ENCODE peak calls at places on chromosomes 2 and 18, in ten cellular contexts. One of them, this sample, is unnamed. For H3K4me1, the result is how much of the 10 kb centered on the place peaks cover.

GRCh38 chr18:12312936-12313335 is 4.9 kb downstream of the TUBB6 start:
- DNase-seq in upper lobe of right lung: no peak
- DNase-seq in K562: no peak
- DNase-seq in IMR-90: peak
- DNase-seq in CD8-positive, alpha-beta T cell: no peak
- DNase-seq in cardiac muscle cell: no peak
- DNase-seq in tibial nerve: no peak
- DNase-seq in lung: no peak
- DNase-seq in endothelial cell of umbilical vein: no peak
- DNase-seq in prostate gland: no peak
- DNase-seq in this sample: no peak

GRCh38 chr2:100784681-100785080 is 35.3 kb upstream of the NPAS2 start:
- DNase-seq in upper lobe of right lung: no peak
- DNase-seq in prostate gland: no peak
- DNase-seq in tibial nerve: no peak
- DNase-seq in endothelial cell of umbilical vein: no peak
- DNase-seq in K562: no peak
- DNase-seq in CD8-positive, alpha-beta T cell: no peak
- DNase-seq in cardiac muscle cell: no peak
- DNase-seq in IMR-90: no peak
- DNase-seq in lung: no peak
- DNase-seq in this sample: no peak

GRCh38 chr2:75146903-75147332 is 52.4 kb downstream of the TACR1 start:
- DNase-seq in lung: peak
- DNase-seq in tibial nerve: no peak
- DNase-seq in prostate gland: peak
- DNase-seq in cardiac muscle cell: no peak
- DNase-seq in upper lobe of right lung: no peak
- DNase-seq in endothelial cell of umbilical vein: peak
- DNase-seq in IMR-90: peak
- DNase-seq in CD8-positive, alpha-beta T cell: no peak
- DNase-seq in K562: no peak
- DNase-seq in this sample: no peak

GRCh38 chr18:49845629-49846252 is 32.4 kb upstream of the ACAA2 start:
- DNase-seq in cardiac muscle cell: no peak
- DNase-seq in prostate gland: no peak
- DNase-seq in K562: no peak
- DNase-seq in endothelial cell of umbilical vein: no peak
- DNase-seq in IMR-90: no peak
- DNase-seq in CD8-positive, alpha-beta T cell: no peak
- DNase-seq in upper lobe of right lung: no peak
- DNase-seq in lung: peak
- DNase-seq in tibial nerve: peak
- DNase-seq in this sample: no peak

GRCh38 chr2:196066794-196067382 is 1.7 kb downstream of the DNAH7 start:
- DNase-seq in CD8-positive, alpha-beta T cell: no peak
- DNase-seq in endothelial cell of umbilical vein: peak
- DNase-seq in K562: peak
- DNase-seq in tibial nerve: no peak
- DNase-seq in upper lobe of right lung: no peak
- DNase-seq in IMR-90: peak
- DNase-seq in lung: no peak
- DNase-seq in cardiac muscle cell: peak
- DNase-seq in prostate gland: no peak
- DNase-seq in this sample: no peak

GRCh38 chr2:237868631-237869356 is 9.4 kb downstream of the RAMP1 start:
- DNase-seq in endothelial cell of umbilical vein: no peak
- DNase-seq in tibial nerve: no peak
- DNase-seq in upper lobe of right lung: no peak
- DNase-seq in prostate gland: no peak
- DNase-seq in K562: no peak
- DNase-seq in CD8-positive, alpha-beta T cell: no peak
- DNase-seq in lung: no peak
- DNase-seq in IMR-90: peak
- DNase-seq in cardiac muscle cell: no peak
- DNase-seq in this sample: peak

GRCh38 chr2:17962874-17963273 is 84.4 kb downstream of the KCNS3 start:
- DNase-seq in IMR-90: peak
- DNase-seq in lung: no peak
- DNase-seq in endothelial cell of umbilical vein: no peak
- DNase-seq in CD8-positive, alpha-beta T cell: no peak
- DNase-seq in prostate gland: no peak
- DNase-seq in K562: no peak
- DNase-seq in tibial nerve: no peak
- DNase-seq in upper lobe of right lung: no peak
- DNase-seq in cardiac muscle cell: no peak
- DNase-seq in this sample: no peak

GRCh38 chr2:3427272-3427671 is 47.8 kb downstream of the TRAPPC12 start:
- DNase-seq in IMR-90: no peak
- DNase-seq in upper lobe of right lung: no peak
- DNase-seq in tibial nerve: no peak
- DNase-seq in endothelial cell of umbilical vein: no peak
- DNase-seq in CD8-positive, alpha-beta T cell: no peak
- DNase-seq in K562: no peak
- DNase-seq in prostate gland: no peak
- DNase-seq in cardiac muscle cell: no peak
- DNase-seq in lung: no peak
- DNase-seq in this sample: no peak

DNA sequence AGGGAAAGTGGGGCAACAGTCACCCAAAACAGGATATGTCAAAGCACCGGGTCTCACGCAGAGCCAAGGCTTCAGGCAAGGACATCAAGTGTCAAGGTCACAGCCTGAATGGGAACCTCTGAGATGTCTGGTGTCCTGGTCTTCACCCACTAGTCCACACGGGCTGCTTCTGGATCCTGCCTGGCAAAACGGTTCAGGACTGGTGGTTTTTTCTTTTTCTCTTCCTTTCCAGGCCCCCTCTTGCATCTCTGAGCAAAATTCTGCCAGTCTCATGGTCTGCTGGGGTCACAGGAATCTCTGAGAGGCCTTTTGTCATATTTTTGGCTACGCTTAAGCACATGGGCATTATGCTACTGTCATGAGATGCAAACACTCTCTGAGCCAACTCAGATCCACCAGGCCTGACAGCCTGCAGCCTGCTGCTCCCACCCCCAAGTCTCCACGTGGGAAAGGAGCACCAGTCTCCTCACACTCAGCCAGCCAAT is 518.2 kb upstream of the ZEB2 start:
- DNase-seq in K562: no peak
- DNase-seq in endothelial cell of umbilical vein: no peak
- DNase-seq in CD8-positive, alpha-beta T cell: no peak
- DNase-seq in upper lobe of right lung: no peak
- DNase-seq in tibial nerve: no peak
- DNase-seq in IMR-90: peak
- DNase-seq in cardiac muscle cell: peak
- DNase-seq in lung: no peak
- DNase-seq in prostate gland: no peak
- DNase-seq in this sample: no peak
- TF ChIP-seq CTCF in K562: no peak
- TF ChIP-seq CTCF in endothelial cell of umbilical vein: no peak
- TF ChIP-seq CTCF in CD8-positive, alpha-beta T cell: no peak
- TF ChIP-seq CTCF in upper lobe of right lung: no peak
- TF ChIP-seq CTCF in tibial nerve: no peak
- TF ChIP-seq CTCF in IMR-90: no peak
- TF ChIP-seq CTCF in cardiac muscle cell: no peak
- TF ChIP-seq CTCF in lung: no peak
- TF ChIP-seq CTCF in prostate gland: no peak
- TF ChIP-seq CTCF in this sample: no peak

DNA sequence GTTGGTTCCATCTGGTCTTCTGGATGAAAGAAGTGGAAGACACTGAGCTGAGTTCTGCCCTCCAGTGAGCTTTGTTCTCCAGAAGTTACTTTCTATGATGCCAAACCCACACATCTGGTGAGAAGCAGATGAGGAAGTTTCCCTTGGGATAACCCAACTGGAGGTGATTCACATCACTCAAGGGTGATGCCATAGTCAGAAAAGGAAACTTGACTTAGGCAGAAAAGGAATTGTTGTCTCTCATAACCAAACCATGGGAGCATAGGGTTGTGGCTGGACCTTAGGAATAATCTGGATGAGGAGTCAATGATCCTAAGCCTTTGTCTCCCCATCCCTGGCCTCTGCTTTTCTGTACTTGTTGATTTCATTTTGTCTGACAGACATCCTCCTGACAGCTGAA is 43.7 kb downstream of the CDC42EP3 start:
- DNase-seq in tibial nerve: no peak
- DNase-seq in upper lobe of right lung: no peak
- DNase-seq in CD8-positive, alpha-beta T cell: no peak
- DNase-seq in prostate gland: no peak
- DNase-seq in K562: no peak
- DNase-seq in lung: no peak
- DNase-seq in IMR-90: peak
- DNase-seq in cardiac muscle cell: no peak
- DNase-seq in endothelial cell of umbilical vein: no peak
- DNase-seq in this sample: no peak
- H3K4me1 ChIP-seq in tibial nerve: under half
- H3K4me1 ChIP-seq in upper lobe of right lung: under half
- H3K4me1 ChIP-seq in CD8-positive, alpha-beta T cell: under half
- H3K4me1 ChIP-seq in prostate gland: under half
- H3K4me1 ChIP-seq in K562: under half
- H3K4me1 ChIP-seq in lung: under half
- H3K4me1 ChIP-seq in IMR-90: under half
- H3K4me1 ChIP-seq in cardiac muscle cell: under half
- H3K4me1 ChIP-seq in endothelial cell of umbilical vein: under half
- H3K4me1 ChIP-seq in this sample: under half

DNA sequence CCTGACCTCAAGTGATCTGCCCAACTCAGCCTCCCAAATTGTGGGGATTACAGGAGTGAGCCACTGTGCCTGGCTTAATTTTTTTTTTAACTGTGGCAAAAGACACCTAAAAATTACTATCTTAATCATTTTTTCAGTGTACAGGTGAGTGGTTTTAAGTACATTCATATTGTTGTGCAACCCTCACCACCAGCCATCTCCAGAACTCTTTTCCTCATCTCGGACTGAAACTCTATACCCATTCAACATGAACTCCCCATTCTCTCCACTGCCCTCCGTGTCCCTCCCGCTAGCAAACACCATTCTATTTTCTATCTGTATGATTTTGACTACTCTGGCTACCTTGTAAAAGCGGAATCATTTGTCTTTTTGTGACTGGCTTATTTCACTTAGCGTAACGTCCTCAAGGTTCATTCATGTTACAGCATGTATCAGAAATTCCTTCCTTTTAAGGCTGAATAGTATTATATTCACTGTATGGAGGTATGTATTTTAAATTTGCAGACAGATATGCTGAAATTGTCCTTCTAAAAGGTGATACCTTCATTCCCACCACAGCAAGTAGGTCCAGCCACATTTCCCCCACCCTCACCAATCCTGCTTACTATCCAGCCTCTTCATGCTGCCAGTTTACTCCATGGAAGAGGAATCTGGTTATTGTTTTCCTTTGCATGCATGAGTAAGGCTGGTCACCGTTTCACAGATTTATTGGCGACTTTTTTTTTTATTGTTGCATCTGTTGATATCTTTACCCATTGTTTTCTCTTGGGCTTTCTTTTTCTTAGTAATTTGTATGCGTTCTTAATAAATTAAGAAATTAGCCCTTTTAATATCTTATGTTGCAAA is 40.6 kb upstream of the ANXA4 start:
- DNase-seq in K562: no peak
- DNase-seq in tibial nerve: no peak
- DNase-seq in prostate gland: no peak
- DNase-seq in IMR-90: no peak
- DNase-seq in upper lobe of right lung: no peak
- DNase-seq in lung: no peak
- DNase-seq in cardiac muscle cell: no peak
- DNase-seq in CD8-positive, alpha-beta T cell: no peak
- DNase-seq in endothelial cell of umbilical vein: peak
- DNase-seq in this sample: no peak
- H3K4me3 ChIP-seq in K562: no peak
- H3K4me3 ChIP-seq in tibial nerve: no peak
- H3K4me3 ChIP-seq in prostate gland: no peak
- H3K4me3 ChIP-seq in IMR-90: no peak
- H3K4me3 ChIP-seq in upper lobe of right lung: no peak
- H3K4me3 ChIP-seq in lung: no peak
- H3K4me3 ChIP-seq in cardiac muscle cell: no peak
- H3K4me3 ChIP-seq in CD8-positive, alpha-beta T cell: no peak
- H3K4me3 ChIP-seq in endothelial cell of umbilical vein: no peak
- H3K4me3 ChIP-seq in this sample: no peak

GRCh38 chr18:79395761-79396404 is at the start of gene NFATC1:
- DNase-seq in CD8-positive, alpha-beta T cell: peak
- DNase-seq in endothelial cell of umbilical vein: peak
- DNase-seq in prostate gland: peak
- DNase-seq in lung: peak
- DNase-seq in cardiac muscle cell: peak
- DNase-seq in upper lobe of right lung: peak
- DNase-seq in K562: peak
- DNase-seq in tibial nerve: peak
- DNase-seq in IMR-90: peak
- DNase-seq in this sample: peak

GRCh38 chr18:79395308-79395640 is 456 bp upstream of the NFATC1 start:
- DNase-seq in prostate gland: no peak
- DNase-seq in tibial nerve: no peak
- DNase-seq in lung: no peak
- DNase-seq in endothelial cell of umbilical vein: no peak
- DNase-seq in upper lobe of right lung: peak
- DNase-seq in K562: no peak
- DNase-seq in CD8-positive, alpha-beta T cell: no peak
- DNase-seq in cardiac muscle cell: no peak
- DNase-seq in IMR-90: no peak
- DNase-seq in this sample: no peak

GRCh38 chr18:79397288-79397829 is 1.6 kb downstream of the NFATC1 start:
- DNase-seq in cardiac muscle cell: no peak
- DNase-seq in K562: no peak
- DNase-seq in endothelial cell of umbilical vein: peak
- DNase-seq in upper lobe of right lung: peak
- DNase-seq in prostate gland: no peak
- DNase-seq in CD8-positive, alpha-beta T cell: no peak
- DNase-seq in IMR-90: no peak
- DNase-seq in tibial nerve: no peak
- DNase-seq in lung: no peak
- DNase-seq in this sample: peak

GRCh38 chr18:79397830-79398761 is 2.4 kb downstream of the NFATC1 start:
- DNase-seq in cardiac muscle cell: no peak
- DNase-seq in upper lobe of right lung: peak
- DNase-seq in CD8-positive, alpha-beta T cell: no peak
- DNase-seq in tibial nerve: no peak
- DNase-seq in K562: no peak
- DNase-seq in lung: no peak
- DNase-seq in prostate gland: no peak
- DNase-seq in IMR-90: no peak
- DNase-seq in endothelial cell of umbilical vein: peak
- DNase-seq in this sample: peak

DNA sequence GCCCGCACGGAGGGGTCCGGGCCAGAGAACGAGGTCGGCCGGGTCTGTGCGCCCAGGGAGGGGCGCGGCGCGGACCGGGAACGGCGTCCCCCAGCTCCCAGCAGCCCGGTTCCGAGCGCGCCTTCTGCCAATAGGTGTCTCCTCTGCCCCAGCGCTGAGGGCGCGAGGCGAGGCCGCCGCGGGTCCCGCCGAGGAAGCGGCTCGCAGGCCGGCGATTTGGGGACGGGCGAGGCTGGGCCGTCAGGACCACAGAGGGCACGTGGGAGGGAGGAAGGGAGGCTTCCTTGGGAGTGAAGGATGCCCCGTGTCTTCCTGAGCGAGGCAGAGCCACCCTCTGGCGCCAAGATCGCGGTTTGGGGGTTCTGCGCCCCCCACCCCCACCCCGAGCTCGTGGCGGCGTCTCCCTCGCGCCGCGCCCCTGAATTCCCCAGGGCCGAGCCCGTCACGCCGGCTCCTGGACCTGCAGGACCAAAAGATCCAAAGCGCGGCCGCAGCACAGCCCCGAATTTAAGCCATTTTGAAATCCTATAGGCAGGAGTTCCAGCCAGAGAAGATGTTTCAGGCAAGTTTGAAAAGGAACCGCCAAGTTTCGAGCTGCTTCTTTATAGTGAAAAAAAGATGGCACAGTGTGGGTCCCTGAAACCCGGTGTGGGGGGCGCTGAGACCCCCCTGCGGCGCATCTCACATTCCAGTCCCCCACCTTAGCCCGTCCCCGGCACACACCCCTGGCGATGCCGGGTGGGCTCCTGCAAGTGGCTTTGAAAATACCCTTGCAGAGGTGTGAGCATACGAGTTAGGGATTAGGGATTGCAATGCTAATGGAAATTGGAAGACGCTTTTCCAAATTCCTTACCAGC is 929 bp downstream of the NFATC1 start:
- DNase-seq in lung: peak
- DNase-seq in cardiac muscle cell: peak
- DNase-seq in upper lobe of right lung: peak
- DNase-seq in tibial nerve: no peak
- DNase-seq in CD8-positive, alpha-beta T cell: no peak
- DNase-seq in endothelial cell of umbilical vein: peak
- DNase-seq in prostate gland: peak
- DNase-seq in K562: peak
- DNase-seq in IMR-90: peak
- DNase-seq in this sample: peak
- TF ChIP-seq CTCF in lung: peak
- TF ChIP-seq CTCF in cardiac muscle cell: no peak
- TF ChIP-seq CTCF in upper lobe of right lung: no peak
- TF ChIP-seq CTCF in tibial nerve: peak
- TF ChIP-seq CTCF in CD8-positive, alpha-beta T cell: no peak
- TF ChIP-seq CTCF in endothelial cell of umbilical vein: no peak
- TF ChIP-seq CTCF in prostate gland: peak
- TF ChIP-seq CTCF in K562: no peak
- TF ChIP-seq CTCF in IMR-90: peak
- TF ChIP-seq CTCF in this sample: peak

This sample was measured in kidney.